ENCODE peak calls at places on chromosomes 16 and 17, in eight cellular contexts. M is IMR-90, J is stomach, H is H9, Z is mammary epithelial cell, S is brain microvascular endothelial cell, P is colonic mucosa, G is A549. R is an unnamed sample.

GRCh38 chr17:59361916-59362810 is 30.7 kb downstream of the YPEL2 start:
- DNase-seq in M (peak; percentile 93), J (no peak), H (no peak), Z (peak; percentile 87), S (peak; percentile 87), P (no peak), G (no peak), R (no peak)

GRCh38 chr16:2468142-2468724 is 2.9 kb upstream of the NTN3 start:
- DNase-seq in M (peak; percentile 11), J (no peak), H (no peak), Z (peak; percentile 78), S (no peak), P (no peak), G (no peak), R (peak; percentile 76)

GRCh38 chr17:44844390-44844830 is 3.3 kb upstream of the HIGD1B start:
- DNase-seq in M (peak; percentile 70), J (no peak), H (no peak), Z (no peak), S (no peak), P (no peak), G (no peak), R (peak; percentile 73)

GRCh38 chr17:83190601-83191387 is 111.4 kb downstream of the METRNL start:
- DNase-seq in M (no peak), J (no peak), H (no peak), Z (no peak), S (no peak), P (peak; percentile 15), G (no peak), R (no peak)

GRCh38 chr16:88368994-88369393 is 13.8 kb upstream of the ZNF469 start:
- DNase-seq in M (no peak), J (no peak), H (no peak), Z (no peak), S (no peak), P (no peak), G (no peak), R (no peak)

GRCh38 chr17:79954281-79955166 is 81.1 kb downstream of the TBC1D16 start:
- DNase-seq in M (no peak), J (no peak), H (peak; percentile 32), Z (no peak), S (no peak), P (no peak), G (no peak), R (peak; percentile 53)

GRCh38 chr17:512926-513325 is 160.3 kb upstream of the RPH3AL start:
- DNase-seq in M (peak; percentile 11), J (no peak), H (no peak), Z (peak; percentile 41), S (peak; percentile 16), P (no peak), G (no peak), R (no peak)

GRCh38 chr17:14918540-14918939 is 346.6 kb downstream of the PMP22 start:
- DNase-seq in M (peak; percentile 72), J (no peak), H (no peak), Z (no peak), S (peak; percentile 56), P (no peak), G (peak; percentile 8), R (no peak)

GRCh38 chr17:79630120-79630519 is 19.3 kb upstream of the RBFOX3 start:
- DNase-seq in M (no peak), J (peak; percentile 4), H (peak; percentile 25), Z (no peak), S (no peak), P (no peak), G (peak; percentile 54), R (peak; percentile 34)

GRCh38 chr16:11060856-11061255 is 116.5 kb downstream of the CLEC16A start:
- DNase-seq in M (no peak), J (no peak), H (no peak), Z (no peak), S (no peak), P (no peak), G (no peak), R (no peak)

GRCh38 chr16:67436640-67437193 is 5.8 kb downstream of the HSD11B2 start:
- DNase-seq in M (no peak), J (no peak), H (no peak), Z (no peak), S (no peak), P (peak; percentile 18), G (no peak), R (no peak)

GRCh38 chr17:67617304-67617899 is 100.3 kb upstream of the NOL11 start:
- DNase-seq in M (no peak), J (no peak), H (no peak), Z (no peak), S (no peak), P (no peak), G (no peak), R (no peak)

GRCh38 chr17:73705594-73705993 is 61.3 kb upstream of the SDK2 start:
- DNase-seq in M (peak; percentile 1), J (no peak), H (no peak), Z (no peak), S (peak; percentile 40), P (peak; percentile 37), G (peak; percentile 76), R (no peak)

GRCh38 chr17:10772425-10773380 is 31.2 kb downstream of the TMEM238L start:
- DNase-seq in M (peak; percentile 15), J (peak; percentile 90), H (peak; percentile 91), Z (no peak), S (peak; percentile 32), P (peak; percentile 97), G (peak; percentile 64), R (peak; percentile 98)

DNA sequence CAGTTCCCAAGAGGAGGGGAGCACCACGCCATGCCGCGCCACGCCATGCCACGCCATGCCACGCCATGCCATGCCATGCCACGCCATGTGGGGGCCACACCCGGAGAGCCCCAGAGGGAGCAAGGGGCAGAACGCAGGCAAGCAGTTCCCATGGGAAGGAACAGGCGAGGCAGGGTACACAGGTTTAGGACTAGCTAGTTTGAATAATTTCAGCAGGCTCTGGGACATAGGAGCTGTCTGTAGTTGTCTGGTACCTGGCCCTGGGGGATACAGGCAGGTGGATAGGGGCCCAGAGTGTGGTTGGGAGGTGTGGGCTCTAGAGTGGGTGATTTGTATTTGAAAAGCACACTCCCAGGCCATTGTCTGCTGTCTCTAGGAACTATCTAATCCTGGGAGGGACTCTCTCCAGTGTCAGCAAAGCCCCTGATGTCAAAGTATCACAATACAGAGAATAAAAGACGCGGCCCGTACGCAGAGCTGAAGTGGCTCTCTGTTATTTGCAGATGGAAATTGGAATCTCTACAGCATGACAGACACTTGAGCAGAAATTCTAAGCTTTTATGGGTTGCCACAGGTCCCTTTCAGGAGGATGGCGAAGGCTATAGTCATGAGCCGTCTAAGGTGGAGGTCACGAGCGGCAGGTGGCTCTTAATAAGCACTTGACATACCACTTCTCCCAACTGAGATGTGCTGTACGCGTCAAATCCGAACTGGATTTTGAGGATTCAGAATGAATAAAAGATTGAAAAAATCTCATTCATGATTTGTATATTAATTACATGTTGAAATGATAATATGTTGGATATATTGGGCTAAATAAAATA is 220.8 kb upstream of the TNRC6C start:
- DNase-seq in M (no peak), J (peak; percentile 16), H (peak; percentile 24), Z (no peak), S (no peak), P (peak; percentile 17), G (no peak), R (peak; percentile 29)
- H3K27ac ChIP-seq in M (no peak overlapping the region), J (peak overlapping the region; percentile 53), H (no peak overlapping the region), Z (no peak overlapping the region), S (no peak overlapping the region), P (no peak overlapping the region), G (no peak overlapping the region), R (no peak overlapping the region)

GRCh38 chr16:31179747-31180458 is at the start of gene FUS:
- DNase-seq in M (peak; percentile 83), J (peak; percentile 94), H (peak; percentile 86), Z (peak; percentile 79), S (peak; percentile 56), P (peak; percentile 93), G (peak; percentile 93), R (peak; percentile 93)
- TF ChIP-seq CTCF in M (no peak), J (no peak), H (no peak), Z (no peak), S (no peak), P (no peak), G (no peak), R (no peak)

DNA sequence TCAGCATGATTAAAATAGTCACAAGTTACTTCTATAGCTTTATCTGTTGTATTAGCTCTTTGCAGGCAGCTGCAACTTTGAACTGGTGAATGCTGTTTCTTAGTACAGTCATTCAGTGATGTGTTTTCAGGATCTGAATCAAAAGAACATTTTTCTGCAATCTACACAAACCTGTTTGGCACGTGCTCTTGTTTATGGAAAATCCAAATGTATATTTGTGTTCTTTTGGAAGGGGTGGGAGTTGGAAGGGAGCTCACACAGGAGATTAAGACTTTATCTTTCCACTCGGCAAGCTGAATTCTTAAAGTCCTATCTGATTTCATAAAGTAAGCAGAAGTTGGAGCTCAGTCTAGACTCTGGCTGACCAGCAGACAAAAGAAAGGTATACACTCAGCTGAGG is 300.2 kb downstream of the MAP2K6 start:
- DNase-seq in M (peak; percentile 71), J (no peak), H (no peak), Z (no peak), S (no peak), P (no peak), G (no peak), R (no peak)
- H3K27ac ChIP-seq in M (peak overlapping the region; percentile 87), J (no peak overlapping the region), H (no peak overlapping the region), Z (no peak overlapping the region), S (no peak overlapping the region), P (no peak overlapping the region), G (peak overlapping the region; percentile 29), R (no peak overlapping the region)

GRCh38 chr17:81289627-81290026 is 5.5 kb downstream of the SLC38A10 start:
- DNase-seq in M (no peak), J (no peak), H (no peak), Z (no peak), S (no peak), P (no peak), G (no peak), R (no peak)
- TF ChIP-seq CTCF in M (no peak), J (no peak), H (peak; percentile 30), Z (no peak), S (no peak), P (no peak), G (no peak), R (peak; percentile 32)

GRCh38 chr17:75273968-75274708 is 3.1 kb upstream of the MIF4GD start:
- DNase-seq in M (peak; percentile 77), J (no peak), H (no peak), Z (peak; percentile 41), S (peak; percentile 43), P (no peak), G (peak; percentile 29), R (no peak)

GRCh38 chr17:75270966-75271232 is at the start of gene MIF4GD:
- DNase-seq in M (peak; percentile 54), J (no peak), H (no peak), Z (no peak), S (no peak), P (no peak), G (no peak), R (no peak)

GRCh38 chr17:75271233-75271954 is 363 bp upstream of the MIF4GD start:
- DNase-seq in M (no peak), J (peak; percentile 87), H (peak; percentile 79), Z (peak; percentile 60), S (no peak), P (peak; percentile 77), G (peak; percentile 80), R (peak; percentile 91)

GRCh38 chr17:75271955-75272847 is 1.2 kb upstream of the MIF4GD start:
- DNase-seq in M (peak; percentile 65), J (no peak), H (peak; percentile 52), Z (no peak), S (no peak), P (no peak), G (peak; percentile 33), R (peak; percentile 66)

GRCh38 chr17:75272848-75273184 is 1.8 kb upstream of the MIF4GD start:
- DNase-seq in M (no peak), J (no peak), H (no peak), Z (no peak), S (no peak), P (no peak), G (no peak), R (no peak)
- H3K27ac ChIP-seq in M (no peak overlapping the region), J (no peak overlapping the region), H (no peak overlapping the region), Z (no peak overlapping the region), S (no peak overlapping the region), P (no peak overlapping the region), G (no peak overlapping the region), R (no peak overlapping the region)

R was measured in endodermal cell.